ENCODE peak calls at places on chromosomes 11 and 22, in six cellular contexts. A is Karpas-422; W is AG09309; L is islet precursor cell; M is NAMALWA; U is activated CD4-positive, alpha-beta T cell treated with anti-CD3 and anti-CD28 coated beads, Interleukin-2, amount 50 U/mL, for 24 hours. Y is an unnamed sample.
A peak's percentile ranks its signal among the peaks of the same experiment; 100 is the strongest.

GRCh38 chr22:19118601-19118880 is 3.7 kb downstream of the DGCR2 start:
- DNase-seq in A (no peak), W (no peak), L (no peak), M (no peak), U (no peak), Y (no peak)

GRCh38 chr11:10139656-10140055 is 154.4 kb downstream of the SBF2 start:
- DNase-seq in A (no peak), W (peak; percentile 58), L (no peak), M (no peak), U (no peak), Y (no peak)

GRCh38 chr11:114079406-114080072 is 20.0 kb downstream of the ZBTB16 start:
- DNase-seq in A (no peak), W (no peak), L (peak; percentile 60), M (no peak), U (no peak), Y (no peak)

GRCh38 chr11:107293677-107294344 is 163.8 kb downstream of the CWF19L2 start:
- DNase-seq in A (no peak), W (no peak), L (peak; percentile 52), M (no peak), U (no peak), Y (no peak)

GRCh38 chr22:33883561-33883960 is 36.7 kb downstream of the LARGE1 start:
- DNase-seq in A (no peak), W (no peak), L (peak; percentile 80), M (no peak), U (no peak), Y (no peak)

GRCh38 chr11:34313099-34313517 is 44.7 kb downstream of the ABTB2 start:
- DNase-seq in A (peak; percentile 76), W (no peak), L (peak; percentile 88), M (no peak), U (no peak), Y (no peak)

GRCh38 chr11:31628111-31628510 is 118.5 kb downstream of the ELP4 start:
- DNase-seq in A (no peak), W (no peak), L (no peak), M (no peak), U (no peak), Y (no peak)

GRCh38 chr22:44731357-44731970 is 20.9 kb upstream of the ARHGAP8 start:
- DNase-seq in A (no peak), W (no peak), L (no peak), M (no peak), U (no peak), Y (no peak)

GRCh38 chr11:34565417-34566208 is 52.0 kb upstream of the ELF5 start:
- DNase-seq in A (peak; percentile 72), W (no peak), L (no peak), M (peak; percentile 44), U (no peak), Y (no peak)

GRCh38 chr11:16607675-16608644 is 130.5 kb upstream of the C11orf58 start:
- DNase-seq in A (no peak), W (no peak), L (peak; percentile 98), M (no peak), U (no peak), Y (peak; percentile 69)

GRCh38 chr11:72962084-72962483 is 147.9 kb downstream of the ATG16L2 start:
- DNase-seq in A (no peak), W (peak; percentile 24), L (no peak), M (no peak), U (no peak), Y (no peak)

GRCh38 chr11:109644158-109644557 is 222.2 kb downstream of the C11orf87 start:
- DNase-seq in A (no peak), W (no peak), L (peak; percentile 73), M (no peak), U (no peak), Y (no peak)

GRCh38 chr11:61919841-61920631 is 2.7 kb upstream of the RAB3IL1 start:
- DNase-seq in A (no peak), W (no peak), L (peak; percentile 60), M (no peak), U (no peak), Y (no peak)

GRCh38 chr11:94025695-94026394 is 4.7 kb downstream of the HEPHL1 start:
- DNase-seq in A (peak; percentile 36), W (no peak), L (no peak), M (no peak), U (no peak), Y (no peak)

GRCh38 chr11:95152878-95153856 is 63.5 kb downstream of the ENDOD1 start:
- DNase-seq in A (peak; percentile 59), W (no peak), L (no peak), M (peak; percentile 42), U (no peak), Y (no peak)

GRCh38 chr11:64461081-64461480 is 102.1 kb downstream of the RPS6KA4 start:
- DNase-seq in A (no peak), W (no peak), L (peak; percentile 35), M (no peak), U (no peak), Y (no peak)

GRCh38 chr11:13965337-13965736 is 2.8 kb downstream of the SPON1 start:
- DNase-seq in A (no peak), W (no peak), L (no peak), M (no peak), U (no peak), Y (no peak)

Y was measured in tibial nerve.